ENCODE peak calls at places on chromosomes 3 and 15, in four cellular contexts. E is NCI-H1694, R is head of caudate nucleus, T is AG08396. L is an unnamed sample.

GRCh38 chr15:68880382-68880781 is 49.9 kb upstream of the SPESP1 start:
- DNase-seq in R (no peak), T (no peak), E (no peak), L (no peak)

GRCh38 chr3:60309539-60310268 is 941.5 kb downstream of the FHIT start:
- DNase-seq in R (no peak), E (no peak), T (no peak), L (no peak)

GRCh38 chr15:66287461-66288055 is 5.8 kb upstream of the DIS3L start:
- DNase-seq in E (peak; percentile 19), T (peak; percentile 23), R (no peak), L (no peak)

GRCh38 chr3:99868438-99868723 is 50.7 kb downstream of the CMSS1 start:
- DNase-seq in R (no peak), T (no peak), E (no peak), L (no peak)

GRCh38 chr3:170044795-170045244 is 7.0 kb downstream of the GPR160 start:
- DNase-seq in R (no peak), T (no peak), E (no peak), L (no peak)

GRCh38 chr3:44894485-44894884 is 20.1 kb downstream of the TGM4 start:
- DNase-seq in T (no peak), E (no peak), R (no peak), L (no peak)

GRCh38 chr15:100918690-100919480 is at the start of gene LRRK1:
- DNase-seq in T (peak; percentile 80), E (no peak), R (no peak), L (peak; percentile 25)

GRCh38 chr3:128383316-128384235 is 83.1 kb downstream of the DNAJB8 start:
- DNase-seq in T (peak; percentile 70), E (peak; percentile 67), R (no peak), L (peak; percentile 53)

GRCh38 chr15:39582977-39583585 is 2.2 kb downstream of the THBS1 start:
- DNase-seq in T (no peak), R (no peak), E (no peak), L (no peak)

GRCh38 chr3:129276385-129276784 is 2.3 kb upstream of the HMCES start:
- DNase-seq in E (no peak), T (no peak), R (no peak), L (peak; percentile 35)

GRCh38 chr15:39248204-39248603 is 332.7 kb upstream of the THBS1 start:
- DNase-seq in R (no peak), E (no peak), T (peak; percentile 56), L (no peak)

GRCh38 chr3:79354179-79354688 is 413.6 kb downstream of the ROBO1 start:
- DNase-seq in E (no peak), T (no peak), R (no peak), L (no peak)

GRCh38 chr3:188061133-188061532 is 92.8 kb upstream of the LPP start:
- DNase-seq in E (no peak), T (no peak), R (no peak), L (peak; percentile 62)

GRCh38 chr3:113736548-113737089 is 9.4 kb downstream of the NAA50 start:
- DNase-seq in E (peak; percentile 68), T (peak; percentile 22), R (no peak), L (no peak)

GRCh38 chr15:63488432-63488910 is 15.9 kb upstream of the USP3 start:
- DNase-seq in R (no peak), T (no peak), E (no peak), L (no peak)

GRCh38 chr3:123168605-123169004 is 33.1 kb upstream of the SEC22A start:
- DNase-seq in T (no peak), R (no peak), E (no peak), L (no peak)

GRCh38 chr3:105238367-105238766 is 128.3 kb upstream of the ALCAM start:
- DNase-seq in T (no peak), R (no peak), E (no peak), L (no peak)

GRCh38 chr15:63156086-63156707 is 1.1 kb downstream of the RPS27L start:
- DNase-seq in R (no peak), E (no peak), T (no peak), L (no peak)

GRCh38 chr15:90871097-90871715 is 2.8 kb downstream of the FURIN start:
- DNase-seq in E (no peak), R (no peak), T (peak; percentile 60), L (peak; percentile 48)

GRCh38 chr15:75112278-75112847 is 89.0 kb downstream of the PPCDC start:
- DNase-seq in R (no peak), T (no peak), E (no peak), L (no peak)

GRCh38 chr3:19105826-19106225 is 42.5 kb upstream of the KCNH8 start:
- DNase-seq in R (no peak), E (no peak), T (no peak), L (no peak)

GRCh38 chr3:164791263-164791662 is 287.0 kb downstream of the SI start:
- DNase-seq in R (no peak), T (no peak), E (no peak), L (no peak)

GRCh38 chr3:18438586-18438985 is 13.4 kb upstream of the SATB1 start:
- DNase-seq in T (no peak), E (no peak), R (no peak), L (peak; percentile 54)

GRCh38 chr15:59191855-59192237 is 14.8 kb upstream of the LDHAL6B start:
- DNase-seq in E (no peak), T (peak; percentile 78), R (no peak), L (no peak)

GRCh38 chr3:32405711-32406323 is 14.2 kb downstream of the CMTM7 start:
- DNase-seq in T (no peak), R (no peak), E (no peak), L (no peak)

GRCh38 chr3:55683666-55684270 is 196.7 kb upstream of the WNT5A start:
- DNase-seq in E (no peak), T (no peak), R (no peak), L (no peak)

GRCh38 chr3:10926831-10927521 is 65.6 kb upstream of the SLC6A1 start:
- DNase-seq in E (no peak), T (no peak), R (no peak), L (no peak)

GRCh38 chr15:60124460-60125070 is 120.5 kb downstream of the FOXB1 start:
- DNase-seq in E (no peak), R (no peak), T (no peak), L (no peak)